ENCODE peak calls at places on chromosomes 7 and 10, in four cellular contexts. P, N, S and R are unnamed samples.

GRCh38 chr10:12409613-12410012 is 60.3 kb downstream of the CAMK1D start:
- DNase-seq in P (no peak), S (no peak), N (no peak), R (no peak)

GRCh38 chr10:43843331-43844101 is 194.8 kb upstream of the ZNF32 start:
- DNase-seq in P (no peak), N (no peak), S (peak; percentile 76), R (no peak)

GRCh38 chr7:158247758-158248487 is 339.7 kb downstream of the PTPRN2 start:
- DNase-seq in P (no peak), S (no peak), N (no peak), R (no peak)

GRCh38 chr10:125962200-125962599 is 65.8 kb downstream of the FANK1 start:
- DNase-seq in N (no peak), S (no peak), P (no peak), R (no peak)

GRCh38 chr7:55563596-55564325 is 8.5 kb downstream of the VOPP1 start:
- DNase-seq in S (no peak), N (no peak), P (no peak), R (no peak)

GRCh38 chr10:116705498-116705897 is 36.9 kb downstream of the HSPA12A start:
- DNase-seq in S (no peak), N (no peak), P (no peak), R (no peak)

GRCh38 chr7:118627467-118627866 is 403.0 kb downstream of the ANKRD7 start:
- DNase-seq in P (no peak), N (no peak), S (no peak), R (no peak)

GRCh38 chr7:81462672-81463071 is 307.2 kb downstream of the HGF start:
- DNase-seq in N (peak; percentile 82), P (no peak), S (peak; percentile 37), R (no peak)

GRCh38 chr10:27104919-27105318 is 4.6 kb upstream of the ANKRD26 start:
- DNase-seq in S (no peak), P (no peak), N (no peak), R (no peak)

GRCh38 chr7:149440222-149440621 is 20.6 kb downstream of the ZNF777 start:
- DNase-seq in P (no peak), N (no peak), S (no peak), R (peak; percentile 6)

GRCh38 chr7:149449897-149450296 is 11.0 kb downstream of the ZNF777 start:
- DNase-seq in N (no peak), P (no peak), S (no peak), R (peak; percentile 8)

GRCh38 chr7:149448961-149449360 is 11.9 kb downstream of the ZNF777 start:
- DNase-seq in N (no peak), P (no peak), S (no peak), R (peak; percentile 7)

GRCh38 chr7:149444260-149444659 is 16.6 kb downstream of the ZNF777 start:
- DNase-seq in S (no peak), P (no peak), N (no peak), R (peak; percentile 3)
- H3K36me3 ChIP-seq in S (peaks cover 34% of the 10 kb centered on the region), P (no peaks in the 10 kb centered on the region), N (peaks cover 11% of the 10 kb centered on the region), R (no peaks in the 10 kb centered on the region)

GRCh38 chr7:105655901-105656380 is 74.6 kb upstream of the EFCAB10 start:
- DNase-seq in N (no peak), S (no peak), P (no peak), R (no peak)
- H3K36me3 ChIP-seq in N (no peaks in the 10 kb centered on the region), S (no peaks in the 10 kb centered on the region), P (no peaks in the 10 kb centered on the region), R (no peaks in the 10 kb centered on the region)

DNA sequence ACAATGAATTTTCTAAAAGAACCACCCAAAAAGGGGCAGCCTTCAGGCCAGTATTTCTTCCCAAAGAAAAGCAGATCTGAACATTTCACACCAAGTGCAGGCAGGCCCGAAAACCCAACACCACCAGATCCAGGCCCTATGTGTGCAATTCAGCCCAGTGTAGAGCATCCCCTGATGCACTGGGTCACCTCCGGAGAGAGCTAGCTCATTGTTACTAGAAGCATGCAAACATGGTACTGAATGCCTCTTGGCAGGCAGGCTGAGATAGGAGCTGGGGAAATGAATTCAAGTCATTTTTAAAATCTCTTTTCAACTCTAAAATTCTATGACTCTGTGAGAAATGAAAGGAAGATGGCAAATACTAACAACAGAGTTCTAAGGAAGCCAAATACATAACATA is 174.8 kb downstream of the ELMO1 start:
- DNase-seq in P (no peak), S (no peak), N (no peak), R (no peak)
- H3K36me3 ChIP-seq in P (no peaks in the 10 kb centered on the region), S (no peaks in the 10 kb centered on the region), N (no peaks in the 10 kb centered on the region), R (no peaks in the 10 kb centered on the region)

GRCh38 chr7:72924748-72925545 is at the start of gene POM121:
- DNase-seq in N (peak; percentile 68), P (peak; percentile 95), S (peak; percentile 93), R (peak; percentile 86)
- H3K36me3 ChIP-seq in N (peaks cover 4% of the 10 kb centered on the region), P (peaks cover 7% of the 10 kb centered on the region), S (peaks cover 35% of the 10 kb centered on the region), R (no peaks in the 10 kb centered on the region)

DNA sequence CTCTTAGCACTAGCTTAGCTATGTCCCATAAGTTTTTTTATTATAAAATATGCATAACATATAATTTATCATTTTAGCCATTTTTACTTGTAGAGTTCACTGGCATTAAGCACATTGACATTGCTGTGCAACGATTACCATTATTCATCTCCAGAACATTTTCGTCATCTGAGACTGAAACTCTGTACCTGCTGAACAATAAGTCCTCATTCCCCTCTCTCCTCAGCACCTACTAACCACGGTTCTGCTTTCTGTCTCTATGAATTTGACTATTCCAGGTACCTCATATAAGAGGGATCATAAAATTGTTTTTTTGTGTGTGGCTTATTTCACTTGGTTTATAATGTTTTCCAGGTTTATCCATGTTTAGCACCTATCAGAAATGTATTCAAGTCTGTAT is 64.1 kb downstream of the SHOC2 start:
- DNase-seq in P (no peak), S (no peak), N (no peak), R (no peak)
- H3K36me3 ChIP-seq in P (peaks cover 3% of the 10 kb centered on the region), S (no peaks in the 10 kb centered on the region), N (no peaks in the 10 kb centered on the region), R (no peaks in the 10 kb centered on the region)

GRCh38 chr10:79282388-79282787 is 64.9 kb upstream of the PPIF start:
- DNase-seq in S (no peak), N (no peak), P (no peak), R (no peak)
- H3K36me3 ChIP-seq in S (peaks cover 16% of the 10 kb centered on the region), N (peaks cover 15% of the 10 kb centered on the region), P (no peaks in the 10 kb centered on the region), R (peaks cover 8% of the 10 kb centered on the region)

DNA sequence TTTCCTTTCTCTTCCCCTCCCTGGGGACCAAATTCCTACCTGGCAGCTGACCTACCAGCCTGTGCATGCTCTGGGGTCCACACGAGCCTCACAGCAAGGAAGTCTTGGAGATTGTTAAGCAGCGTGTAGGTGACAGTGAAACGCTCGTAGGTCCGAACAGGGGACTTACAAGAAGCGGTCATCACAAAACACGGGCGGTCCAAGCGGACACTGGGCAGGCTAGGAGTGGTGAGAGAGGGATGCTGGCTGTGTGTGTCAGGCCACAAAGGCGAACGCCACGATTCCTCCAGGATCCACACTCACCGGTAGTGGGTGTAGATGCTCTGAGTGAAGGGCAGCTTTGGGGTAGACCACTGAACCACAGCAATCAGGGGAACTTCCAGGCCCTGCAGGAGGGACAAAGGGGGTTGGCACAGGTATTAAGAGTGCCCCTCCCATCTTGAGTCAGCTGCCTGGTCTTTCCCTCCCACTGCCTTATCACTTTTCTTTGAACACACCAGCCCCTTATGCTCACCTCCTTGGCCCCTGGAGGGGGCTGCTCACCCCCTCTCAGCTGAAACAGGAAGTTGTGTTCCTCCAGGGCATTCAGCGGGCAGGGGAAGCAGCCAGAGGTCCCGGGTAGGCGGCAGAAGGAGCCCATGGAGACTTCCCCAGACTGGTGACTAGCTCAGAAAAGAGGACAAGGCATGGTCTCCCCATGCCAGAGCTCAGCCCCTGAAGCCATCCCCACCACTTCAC is 2.0 kb downstream of the TRAPPC14 start:
- DNase-seq in N (no peak), P (no peak), S (no peak), R (no peak)
- H3K36me3 ChIP-seq in N (peaks cover 27% of the 10 kb centered on the region), P (no peaks in the 10 kb centered on the region), S (peaks cover 19% of the 10 kb centered on the region), R (no peaks in the 10 kb centered on the region)

GRCh38 chr7:26284995-26285632 is 6.5 kb upstream of the SNX10 start:
- DNase-seq in P (peak; percentile 21), S (no peak), N (peak; percentile 67), R (no peak)
- H3K36me3 ChIP-seq in P (no peaks in the 10 kb centered on the region), S (no peaks in the 10 kb centered on the region), N (no peaks in the 10 kb centered on the region), R (no peaks in the 10 kb centered on the region)